ENCODE peak calls at places on chromosomes 6 and 20, in four cellular contexts. One of them, this sample, is unnamed.

GRCh38 chr6:154509421-154510143 is 903 bp downstream of the CNKSR3 start:
- DNase-seq in HT-29: peak
- DNase-seq in GF-D8: no peak
- DNase-seq in iris pigment epithelial cell: peak
- DNase-seq in this sample: no peak

GRCh38 chr6:48200874-48201273 is 89.9 kb upstream of the PTCHD4 start:
- DNase-seq in HT-29: no peak
- DNase-seq in GF-D8: no peak
- DNase-seq in iris pigment epithelial cell: peak
- DNase-seq in this sample: peak

GRCh38 chr6:138182939-138183791 is 21.4 kb downstream of the ARFGEF3 start:
- DNase-seq in HT-29: no peak
- DNase-seq in GF-D8: no peak
- DNase-seq in iris pigment epithelial cell: no peak
- DNase-seq in this sample: no peak

GRCh38 chr6:82025271-82025670 is 222.3 kb downstream of the IBTK start:
- DNase-seq in HT-29: no peak
- DNase-seq in GF-D8: no peak
- DNase-seq in iris pigment epithelial cell: peak
- DNase-seq in this sample: no peak

GRCh38 chr20:61982240-61982950 is 83.3 kb downstream of the TAF4 start:
- DNase-seq in HT-29: no peak
- DNase-seq in GF-D8: no peak
- DNase-seq in iris pigment epithelial cell: no peak
- DNase-seq in this sample: no peak

GRCh38 chr6:126076992-126077664 is 90.8 kb downstream of the TRMT11 start:
- DNase-seq in HT-29: no peak
- DNase-seq in GF-D8: no peak
- DNase-seq in iris pigment epithelial cell: no peak
- DNase-seq in this sample: no peak

GRCh38 chr6:36677753-36678487 is 594 bp upstream of the CDKN1A start:
- DNase-seq in HT-29: no peak
- DNase-seq in GF-D8: no peak
- DNase-seq in iris pigment epithelial cell: no peak
- DNase-seq in this sample: no peak

GRCh38 chr20:36856691-36857635 is 19.0 kb upstream of the TLDC2 start:
- DNase-seq in HT-29: no peak
- DNase-seq in GF-D8: peak
- DNase-seq in iris pigment epithelial cell: peak
- DNase-seq in this sample: no peak

GRCh38 chr6:147299035-147299434 is 94.8 kb downstream of the STXBP5 start:
- DNase-seq in HT-29: no peak
- DNase-seq in GF-D8: no peak
- DNase-seq in iris pigment epithelial cell: no peak
- DNase-seq in this sample: no peak

GRCh38 chr20:15447549-15447948 is 1110.1 kb upstream of the FLRT3 start:
- DNase-seq in HT-29: no peak
- DNase-seq in GF-D8: no peak
- DNase-seq in iris pigment epithelial cell: no peak
- DNase-seq in this sample: no peak

GRCh38 chr20:22984611-22985010 is 50.5 kb upstream of the SSTR4 start:
- DNase-seq in HT-29: no peak
- DNase-seq in GF-D8: peak
- DNase-seq in iris pigment epithelial cell: no peak
- DNase-seq in this sample: peak

GRCh38 chr6:81751388-81752083 is 945 bp downstream of the TENT5A start:
- DNase-seq in HT-29: peak
- DNase-seq in GF-D8: no peak
- DNase-seq in iris pigment epithelial cell: peak
- DNase-seq in this sample: no peak

GRCh38 chr20:47785900-47786762 is 850 bp upstream of the SULF2 start:
- DNase-seq in HT-29: peak
- DNase-seq in GF-D8: no peak
- DNase-seq in iris pigment epithelial cell: peak
- DNase-seq in this sample: peak

GRCh38 chr6:43492673-43493072 is 15.3 kb downstream of the TJAP1 start:
- DNase-seq in HT-29: no peak
- DNase-seq in GF-D8: no peak
- DNase-seq in iris pigment epithelial cell: peak
- DNase-seq in this sample: no peak

GRCh38 chr20:53708129-53708968 is 114.7 kb upstream of the ZNF217 start:
- DNase-seq in HT-29: peak
- DNase-seq in GF-D8: no peak
- DNase-seq in iris pigment epithelial cell: peak
- DNase-seq in this sample: peak

GRCh38 chr6:98944598-98945011 is 3.1 kb downstream of the FBXL4 start:
- DNase-seq in HT-29: peak
- DNase-seq in GF-D8: no peak
- DNase-seq in iris pigment epithelial cell: peak
- DNase-seq in this sample: no peak

GRCh38 chr6:145118224-145118623 is 617.1 kb downstream of the EPM2A start:
- DNase-seq in HT-29: no peak
- DNase-seq in GF-D8: no peak
- DNase-seq in iris pigment epithelial cell: no peak
- DNase-seq in this sample: no peak

GRCh38 chr20:23603321-23603720 is 2.4 kb downstream of the CST9 start:
- DNase-seq in HT-29: no peak
- DNase-seq in GF-D8: no peak
- DNase-seq in iris pigment epithelial cell: no peak
- DNase-seq in this sample: no peak

GRCh38 chr20:25372584-25373336 is 17.9 kb downstream of the ABHD12 start:
- DNase-seq in HT-29: no peak
- DNase-seq in GF-D8: no peak
- DNase-seq in iris pigment epithelial cell: peak
- DNase-seq in this sample: peak

GRCh38 chr6:110618591-110619267 is 142.3 kb upstream of the SLC22A16 start:
- DNase-seq in HT-29: peak
- DNase-seq in GF-D8: no peak
- DNase-seq in iris pigment epithelial cell: peak
- DNase-seq in this sample: peak

GRCh38 chr6:138255443-138255842 is 37.2 kb upstream of the PBOV1 start:
- DNase-seq in HT-29: no peak
- DNase-seq in GF-D8: no peak
- DNase-seq in iris pigment epithelial cell: no peak
- DNase-seq in this sample: no peak

GRCh38 chr20:45419188-45420091 is 3.5 kb downstream of the PIGT start:
- DNase-seq in HT-29: peak
- DNase-seq in GF-D8: no peak
- DNase-seq in iris pigment epithelial cell: peak
- DNase-seq in this sample: peak

GRCh38 chr6:150639823-150640331 is 40.2 kb downstream of the PLEKHG1 start:
- DNase-seq in HT-29: no peak
- DNase-seq in GF-D8: no peak
- DNase-seq in iris pigment epithelial cell: no peak
- DNase-seq in this sample: no peak

GRCh38 chr6:133034509-133035206 is 206.5 kb upstream of the EYA4 start:
- DNase-seq in HT-29: peak
- DNase-seq in GF-D8: no peak
- DNase-seq in iris pigment epithelial cell: no peak
- DNase-seq in this sample: peak

GRCh38 chr20:44616604-44616964 is 34.2 kb downstream of the PKIG start:
- DNase-seq in HT-29: no peak
- DNase-seq in GF-D8: no peak
- DNase-seq in iris pigment epithelial cell: no peak
- DNase-seq in this sample: no peak

GRCh38 chr6:2542858-2543218 is 207.9 kb downstream of the MYLK4 start:
- DNase-seq in HT-29: peak
- DNase-seq in GF-D8: peak
- DNase-seq in iris pigment epithelial cell: peak
- DNase-seq in this sample: peak

GRCh38 chr20:32445539-32446273 is 87.6 kb downstream of the ASXL1 start:
- DNase-seq in HT-29: no peak
- DNase-seq in GF-D8: no peak
- DNase-seq in iris pigment epithelial cell: no peak
- DNase-seq in this sample: peak

GRCh38 chr6:90015883-90016282 is 121.6 kb downstream of the GJA10 start:
- DNase-seq in HT-29: no peak
- DNase-seq in GF-D8: no peak
- DNase-seq in iris pigment epithelial cell: no peak
- DNase-seq in this sample: no peak

GRCh38 chr20:43749734-43750294 is 23.0 kb upstream of the GTSF1L start:
- DNase-seq in HT-29: peak
- DNase-seq in GF-D8: no peak
- DNase-seq in iris pigment epithelial cell: peak
- DNase-seq in this sample: no peak

GRCh38 chr6:157514659-157515496 is 133.9 kb downstream of the ZDHHC14 start:
- DNase-seq in HT-29: peak
- DNase-seq in GF-D8: peak
- DNase-seq in iris pigment epithelial cell: peak
- DNase-seq in this sample: peak